ENCODE peak calls at places on chromosomes 11 and 22, in five cellular contexts. K is stimulated activated CD4-positive, alpha-beta T cell treated with anti-CD3 and anti-CD28 coated beads, Interleukin-4, amount 100 ng/mL, for 1 hour; N is activated CD4-positive, alpha-beta T cell treated with anti-CD3 and anti-CD28 coated beads, Interleukin-2, amount 50 U/mL, for 48 hours; T is CD14-positive monocyte; S is H1. R is an unnamed sample.

GRCh38 chr11:112364962-112365481 is 104.4 kb upstream of the PLET1 start:
- DNase-seq in K (no peak), N (no peak), T (no peak), S (no peak), R (no peak)

GRCh38 chr11:22668005-22668796 is 1.8 kb downstream of the GAS2 start:
- DNase-seq in K (no peak), N (no peak), T (no peak), S (no peak), R (no peak)

GRCh38 chr11:130269544-130269943 is 45.2 kb downstream of the ZBTB44 start:
- DNase-seq in K (no peak), N (no peak), T (no peak), S (no peak), R (no peak)

GRCh38 chr22:45242778-45243191 is 2.1 kb upstream of the KIAA0930 start:
- DNase-seq in K (no peak), N (no peak), T (no peak), S (no peak), R (no peak)

GRCh38 chr11:32224580-32224979 is 133.7 kb downstream of the RCN1 start:
- DNase-seq in K (no peak), N (no peak), T (no peak), S (no peak), R (no peak)

GRCh38 chr22:44382461-44383038 is 69.8 kb upstream of the SHISAL1 start:
- DNase-seq in K (no peak), N (no peak), T (peak), S (no peak), R (no peak)

GRCh38 chr11:126992804-126993111 is 7.8 kb downstream of the KIRREL3 start:
- DNase-seq in K (no peak), N (no peak), T (no peak), S (no peak), R (no peak)

GRCh38 chr11:83773950-83774880 is 488.0 kb upstream of the CCDC90B start:
- DNase-seq in K (no peak), N (no peak), T (no peak), S (no peak), R (no peak)

GRCh38 chr11:1305558-1306056 is 3.8 kb downstream of the TOLLIP start:
- DNase-seq in K (no peak), N (no peak), T (no peak), S (peak), R (no peak)

GRCh38 chr11:94521684-94522083 is 9.4 kb downstream of the C11orf97 start:
- DNase-seq in K (no peak), N (no peak), T (no peak), S (no peak), R (no peak)

GRCh38 chr11:112044961-112045360 is 19.8 kb downstream of the DLAT start:
- DNase-seq in K (no peak), N (no peak), T (no peak), S (no peak), R (no peak)

GRCh38 chr11:32440920-32441319 is 5.6 kb upstream of the WT1 start:
- DNase-seq in K (no peak), N (no peak), T (no peak), S (no peak), R (no peak)

GRCh38 chr22:31818481-31819392 is 64.9 kb downstream of the DEPDC5 start:
- DNase-seq in K (no peak), N (peak), T (no peak), S (no peak), R (no peak)

GRCh38 chr11:100353083-100353482 is 334.0 kb upstream of the ARHGAP42 start:
- DNase-seq in K (no peak), N (no peak), T (no peak), S (no peak), R (no peak)

GRCh38 chr11:3942160-3942955 is 86.9 kb downstream of the STIM1 start:
- DNase-seq in K (no peak), N (no peak), T (no peak), S (no peak), R (no peak)

GRCh38 chr22:44632823-44633478 is 69.1 kb upstream of the PRR5 start:
- DNase-seq in K (no peak), N (no peak), T (no peak), S (no peak), R (no peak)

GRCh38 chr11:64711944-64712306 is 11.1 kb downstream of the NRXN2 start:
- DNase-seq in K (no peak), N (no peak), T (no peak), S (no peak), R (no peak)

GRCh38 chr11:63889344-63889743 is 27.6 kb downstream of the RCOR2 start:
- DNase-seq in K (no peak), N (no peak), T (no peak), S (no peak), R (no peak)

GRCh38 chr11:68040121-68040956 is 1.5 kb downstream of the TCIRG1 start:
- DNase-seq in K (peak), N (peak), T (peak), S (peak), R (no peak)

GRCh38 chr22:49588739-49589138 is 238.9 kb downstream of the BRD1 start:
- DNase-seq in K (no peak), N (no peak), T (no peak), S (no peak), R (no peak)

GRCh38 chr11:96008161-96008560 is 84.3 kb upstream of the MTMR2 start:
- DNase-seq in K (no peak), N (no peak), T (no peak), S (no peak), R (no peak)

GRCh38 chr11:528815-529728 is 6.3 kb downstream of the HRAS start:
- DNase-seq in K (no peak), N (no peak), T (no peak), S (peak), R (no peak)

GRCh38 chr11:88188251-88189030 is 13.2 kb upstream of the RAB38 start:
- DNase-seq in K (no peak), N (no peak), T (no peak), S (no peak), R (no peak)

GRCh38 chr11:62954478-62954877 is 30.3 kb downstream of the SLC22A6 start:
- DNase-seq in K (no peak), N (no peak), T (no peak), S (no peak), R (no peak)

GRCh38 chr22:24532075-24532474 is 22.9 kb downstream of the GUCD1 start:
- DNase-seq in K (no peak), N (no peak), T (no peak), S (no peak), R (no peak)

GRCh38 chr11:69231466-69232018 is 62.4 kb upstream of the MYEOV start:
- DNase-seq in K (no peak), N (no peak), T (no peak), S (no peak), R (no peak)

GRCh38 chr11:36427079-36427478 is 83.0 kb downstream of the TRAF6 start:
- DNase-seq in K (no peak), N (no peak), T (no peak), S (no peak), R (no peak)

GRCh38 chr22:38262051-38262795 is 10.6 kb downstream of the TMEM184B start:
- DNase-seq in K (peak), N (peak), T (no peak), S (peak), R (no peak)

R was measured in iPS DF 6.9.